ENCODE peak calls at places on chromosomes 11 and 22, in nine cellular contexts. F is activated naive CD4-positive, alpha-beta T cell treated with Interleukin-2 at 50 U/mL for 16 hours; I is HuH-7; H is nucleus accumbens; K is GM12891; X is fibroblast of villous mesenchyme; J is stomach; M is tibial nerve; Z is nephron progenitor cell. R is an unnamed sample.
A peak's percentile ranks its signal among the peaks of the same experiment; 100 is the strongest.

GRCh38 chr11:9875862-9876261 is 212.0 kb downstream of the SWAP70 start:
- DNase-seq in J (no peak), K (no peak), Z (no peak), X (peak; percentile 71), F (no peak), I (no peak), M (no peak), H (no peak), R (no peak)

GRCh38 chr11:11407065-11407737 is 54.2 kb upstream of the CSNK2A3 start:
- DNase-seq in F (no peak), J (no peak), X (no peak), I (no peak), Z (no peak), K (no peak), M (no peak), H (no peak), R (no peak)

GRCh38 chr11:10287140-10287539 is 6.9 kb downstream of the SBF2 start:
- DNase-seq in K (no peak), X (no peak), M (no peak), J (no peak), Z (no peak), F (no peak), H (no peak), I (no peak), R (no peak)

GRCh38 chr22:49687786-49688515 is 139.7 kb downstream of the BRD1 start:
- DNase-seq in H (no peak), I (no peak), X (no peak), K (no peak), F (no peak), M (no peak), Z (no peak), J (no peak), R (no peak)

GRCh38 chr11:72015511-72016061 is 16.9 kb downstream of the IL18BP start:
- DNase-seq in I (peak; percentile 40), M (no peak), Z (peak; percentile 60), K (no peak), H (no peak), J (no peak), X (peak; percentile 38), F (no peak), R (no peak)

GRCh38 chr22:38923463-38924196 is 33.8 kb upstream of the APOBEC3A start:
- DNase-seq in F (no peak), X (peak; percentile 75), J (peak; percentile 80), K (no peak), I (peak; percentile 90), M (peak; percentile 65), H (peak; percentile 86), Z (no peak), R (peak; percentile 79)

GRCh38 chr22:49702068-49702397 is 125.6 kb downstream of the BRD1 start:
- DNase-seq in X (no peak), Z (no peak), M (no peak), F (no peak), I (no peak), K (no peak), H (no peak), J (no peak), R (no peak)

GRCh38 chr22:21984793-21985192 is 2.2 kb upstream of the TOP3B start:
- DNase-seq in Z (peak; percentile 53), X (peak; percentile 11), K (no peak), J (no peak), I (peak; percentile 65), F (no peak), H (no peak), M (no peak), R (no peak)